ENCODE peak calls at places on chromosomes 11 and 22, in eight cellular contexts. K is fibroblast of lung, D is GM12865, G is foreskin fibroblast, Y is fibroblast of pulmonary artery, J is suprapubic skin, T is colonic mucosa, L is mammary epithelial cell. S is an unnamed sample.

GRCh38 chr11:61815790-61816735 is 740 bp downstream of the FADS1 start:
- DNase-seq in K (peak; percentile 81), D (peak; percentile 75), G (peak; percentile 86), Y (peak; percentile 79), J (no peak), T (peak; percentile 61), L (peak; percentile 83), S (no peak)

GRCh38 chr11:130802567-130802966 is 113.7 kb downstream of the SNX19 start:
- DNase-seq in K (no peak), D (no peak), G (no peak), Y (no peak), J (no peak), T (no peak), L (no peak), S (no peak)

GRCh38 chr11:96257036-96257435 is 86.0 kb downstream of the MAML2 start:
- DNase-seq in K (no peak), D (no peak), G (peak; percentile 24), Y (no peak), J (no peak), T (no peak), L (no peak), S (no peak)

GRCh38 chr11:44621140-44621681 is 55.7 kb downstream of the CD82 start:
- DNase-seq in K (peak; percentile 38), D (peak; percentile 67), G (peak; percentile 77), Y (peak; percentile 63), J (peak; percentile 89), T (peak; percentile 74), L (no peak), S (no peak)

GRCh38 chr11:12102588-12103410 is 7.6 kb upstream of the MICAL2 start:
- DNase-seq in K (no peak), D (no peak), G (peak; percentile 38), Y (no peak), J (no peak), T (no peak), L (no peak), S (no peak)

GRCh38 chr22:24592144-24592845 is 578 bp downstream of the LRRC75B start:
- DNase-seq in K (no peak), D (peak; percentile 18), G (peak; percentile 53), Y (no peak), J (no peak), T (no peak), L (no peak), S (no peak)

GRCh38 chr11:98965358-98965757 is 55.4 kb upstream of the CNTN5 start:
- DNase-seq in K (no peak), D (no peak), G (no peak), Y (no peak), J (no peak), T (no peak), L (no peak), S (no peak)

GRCh38 chr11:64237484-64237951 is 3.1 kb downstream of the VEGFB start:
- DNase-seq in K (no peak), D (no peak), G (no peak), Y (no peak), J (no peak), T (peak; percentile 95), L (no peak), S (no peak)

GRCh38 chr22:43345761-43346261 is 2.6 kb upstream of the SCUBE1 start:
- DNase-seq in K (no peak), D (peak; percentile 75), G (no peak), Y (no peak), J (no peak), T (no peak), L (no peak), S (no peak)

GRCh38 chr11:67251841-67252240 is 14.4 kb upstream of the GRK2 start:
- DNase-seq in K (peak; percentile 23), D (no peak), G (no peak), Y (no peak), J (no peak), T (no peak), L (no peak), S (no peak)

GRCh38 chr11:67245046-67245445 is 21.2 kb upstream of the GRK2 start:
- DNase-seq in K (no peak), D (no peak), G (no peak), Y (no peak), J (no peak), T (no peak), L (no peak), S (no peak)

GRCh38 chr11:67250059-67251043 is 15.9 kb upstream of the GRK2 start:
- DNase-seq in K (no peak), D (no peak), G (no peak), Y (no peak), J (no peak), T (no peak), L (no peak), S (no peak)

GRCh38 chr11:67248653-67249052 is 17.6 kb upstream of the GRK2 start:
- DNase-seq in K (peak; percentile 34), D (no peak), G (peak; percentile 79), Y (no peak), J (no peak), T (no peak), L (peak; percentile 86), S (no peak)

DNA sequence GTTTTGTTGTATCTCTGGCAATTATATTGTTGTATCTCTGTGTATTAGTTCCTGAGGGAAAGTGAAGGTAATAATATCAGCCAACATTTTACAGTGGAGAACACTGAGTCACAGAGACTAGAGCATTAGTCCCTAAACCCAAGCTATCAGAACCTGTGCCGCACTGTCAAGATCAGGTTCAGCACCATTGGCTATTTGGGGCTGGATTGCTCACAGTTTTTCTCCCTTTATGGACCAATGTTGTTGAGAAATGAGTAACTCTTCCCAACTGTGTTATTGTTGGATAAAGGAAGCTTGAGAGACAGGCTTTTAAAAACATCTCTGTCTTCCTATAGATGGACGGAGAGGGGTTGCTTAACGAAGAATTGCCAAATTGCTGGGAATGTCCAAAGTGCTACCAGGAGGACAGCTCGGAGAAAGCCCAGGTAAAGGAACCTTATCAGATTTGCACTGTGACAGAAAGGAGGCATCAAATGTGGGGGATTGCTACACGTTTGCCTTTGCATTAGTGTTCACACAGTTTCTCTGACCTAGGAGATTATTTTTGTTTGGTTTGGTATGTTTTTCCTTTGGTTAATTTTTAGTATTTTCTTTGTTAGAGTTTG is 18.2 kb upstream of the GRK2 start:
- DNase-seq in K (no peak), D (no peak), G (no peak), Y (no peak), J (no peak), T (no peak), L (no peak), S (no peak)
- H3K4me3 ChIP-seq in K (no peak overlapping the region), D (no peak overlapping the region), G (no peak overlapping the region), Y (no peak overlapping the region), J (no peak overlapping the region), T (no peak overlapping the region), L (no peak overlapping the region), S (no peak overlapping the region)

DNA sequence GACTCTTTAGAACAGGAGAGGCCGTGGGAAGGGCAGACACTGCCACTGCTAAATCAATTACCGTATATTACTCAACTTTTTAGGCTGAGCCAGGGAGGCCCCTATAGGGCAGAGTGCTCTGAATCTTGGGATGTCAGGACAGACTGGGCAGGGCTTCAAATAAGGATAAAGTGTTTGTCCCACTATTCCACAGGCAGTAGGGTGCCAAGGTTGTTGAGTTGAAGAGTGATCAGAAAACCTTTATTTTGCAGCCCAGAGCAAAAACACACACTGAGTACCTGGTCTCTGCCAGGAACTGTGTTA is 1.6 kb upstream of the B4GAT1 start:
- DNase-seq in K (no peak), D (no peak), G (peak; percentile 50), Y (no peak), J (no peak), T (no peak), L (no peak), S (no peak)
- H3K4me3 ChIP-seq in K (no peak overlapping the region), D (no peak overlapping the region), G (no peak overlapping the region), Y (no peak overlapping the region), J (no peak overlapping the region), T (no peak overlapping the region), L (no peak overlapping the region), S (no peak overlapping the region)

DNA sequence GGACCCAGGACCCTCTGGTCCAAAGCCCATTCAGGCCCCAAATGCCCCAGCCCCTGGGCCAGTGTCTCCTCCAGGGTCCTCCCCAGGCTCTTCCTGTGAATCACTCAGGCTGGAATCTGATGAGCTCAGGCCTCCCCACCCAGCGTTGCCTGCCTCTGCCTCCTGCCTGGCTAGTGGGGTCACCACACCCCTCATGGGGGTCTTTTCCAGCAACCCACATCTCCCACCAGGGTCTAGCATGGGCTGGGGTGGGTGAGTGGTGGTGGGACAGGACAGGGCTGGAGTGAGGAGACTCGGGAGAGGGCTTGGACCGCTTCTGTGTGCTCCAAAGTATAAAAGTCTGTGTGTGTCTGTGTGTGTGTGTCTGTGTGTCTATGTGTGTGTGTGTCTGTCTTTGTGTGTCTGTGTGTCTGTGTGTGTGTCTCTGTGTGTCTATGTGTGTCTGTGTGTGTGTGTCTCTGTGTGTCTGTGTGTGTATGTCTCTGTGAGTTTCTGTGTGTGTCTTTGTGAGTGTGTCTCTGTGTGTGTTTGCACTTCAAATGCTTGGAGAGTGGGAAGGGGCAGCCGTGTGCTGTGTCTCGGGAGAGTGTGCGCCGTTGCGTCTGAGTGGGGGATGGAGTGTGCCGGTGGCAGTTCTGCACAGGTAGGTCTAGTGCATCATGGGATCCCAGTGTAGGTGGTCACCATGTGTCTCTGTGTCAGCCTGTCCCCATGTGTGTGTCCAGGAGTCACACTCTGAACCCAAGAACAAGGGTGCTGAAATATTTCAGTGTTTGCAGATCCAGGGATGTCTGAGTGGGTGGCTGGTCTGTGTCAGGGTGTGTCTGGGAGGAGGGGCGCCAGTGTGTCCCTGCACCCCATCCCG is 8.8 kb downstream of the RIN1 start:
- DNase-seq in K (peak; percentile 67), D (no peak), G (peak; percentile 90), Y (peak; percentile 45), J (no peak), T (no peak), L (peak; percentile 25), S (no peak)
- H3K4me3 ChIP-seq in K (no peak overlapping the region), D (no peak overlapping the region), G (no peak overlapping the region), Y (no peak overlapping the region), J (no peak overlapping the region), T (no peak overlapping the region), L (no peak overlapping the region), S (no peak overlapping the region)

GRCh38 chr11:65658174-65659021 is 4.3 kb downstream of the RELA start:
- DNase-seq in K (no peak), D (no peak), G (no peak), Y (no peak), J (no peak), T (no peak), L (no peak), S (no peak)

GRCh38 chr11:65661599-65662246 is 993 bp downstream of the RELA start:
- DNase-seq in K (no peak), D (no peak), G (no peak), Y (no peak), J (no peak), T (no peak), L (no peak), S (no peak)

GRCh38 chr11:65662247-65662801 is 392 bp downstream of the RELA start:
- DNase-seq in K (peak; percentile 14), D (no peak), G (no peak), Y (no peak), J (peak; percentile 74), T (peak; percentile 40), L (peak; percentile 17), S (no peak)

GRCh38 chr11:65657426-65657825 is 5.3 kb downstream of the RELA start:
- DNase-seq in K (no peak), D (no peak), G (no peak), Y (no peak), J (no peak), T (no peak), L (no peak), S (no peak)

DNA sequence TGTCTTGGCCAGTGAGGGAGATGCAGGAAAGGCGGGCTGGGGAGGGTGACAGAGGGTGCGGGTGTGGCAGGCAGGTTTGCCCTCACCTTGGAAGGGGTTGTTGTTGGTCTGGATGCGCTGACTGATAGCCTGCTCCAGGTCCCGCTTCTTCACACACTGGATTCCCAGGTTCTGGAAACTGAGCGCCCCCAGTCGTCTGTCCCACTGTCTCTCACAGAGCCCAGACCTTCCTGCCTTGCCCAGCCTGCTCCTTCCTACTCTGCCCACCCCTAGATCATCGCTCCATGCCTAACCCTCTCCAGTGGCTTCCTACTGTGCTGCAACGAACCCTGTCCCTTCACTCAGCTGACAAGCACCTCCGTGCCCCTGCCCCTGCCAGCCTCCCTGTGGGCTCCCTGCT is 2.7 kb downstream of the RELA start:
- DNase-seq in K (no peak), D (no peak), G (no peak), Y (no peak), J (no peak), T (no peak), L (no peak), S (no peak)
- H3K4me3 ChIP-seq in K (no peak overlapping the region), D (no peak overlapping the region), G (no peak overlapping the region), Y (no peak overlapping the region), J (no peak overlapping the region), T (no peak overlapping the region), L (no peak overlapping the region), S (no peak overlapping the region)